ENCODE peak calls at places on chromosomes 1 and 21, in seven cellular contexts. P is cardiac muscle cell; B is activated CD8-positive, alpha-beta T cell treated with anti-CD3 and anti-CD28 coated beads for 36 hours; E is omental fat pad; X is right lobe of liver; G is HFF-Myc; A is naive thymus-derived CD8-positive, alpha-beta T cell. J is an unnamed sample.

GRCh38 chr1:211903490-211904260 is 73.1 kb upstream of the LPGAT1 start:
- DNase-seq in P (no peak), B (no peak), E (no peak), X (no peak), G (no peak), A (no peak), J (no peak)

GRCh38 chr1:3236955-3237354 is 168.0 kb downstream of the PRDM16 start:
- DNase-seq in P (no peak), B (no peak), E (no peak), X (no peak), G (no peak), A (no peak), J (no peak)

GRCh38 chr1:225508538-225509375 is 80.9 kb upstream of the LBR start:
- DNase-seq in P (no peak), B (peak), E (no peak), X (no peak), G (peak), A (no peak), J (no peak)

GRCh38 chr1:79929356-79929755 is 922.8 kb upstream of the ADGRL4 start:
- DNase-seq in P (no peak), B (no peak), E (no peak), X (no peak), G (no peak), A (no peak), J (no peak)

GRCh38 chr1:233620065-233620464 is 6.2 kb downstream of the KCNK1 start:
- DNase-seq in P (no peak), B (no peak), E (no peak), X (no peak), G (no peak), A (no peak), J (no peak)

GRCh38 chr21:10464975-10465374 is 56.4 kb upstream of the TPTE start:
- DNase-seq in P (no peak), B (no peak), E (no peak), X (no peak), G (no peak), A (no peak), J (no peak)

GRCh38 chr1:228842094-228842775 is 107.0 kb downstream of the RHOU start:
- DNase-seq in P (no peak), B (no peak), E (no peak), X (peak), G (peak), A (no peak), J (peak)

GRCh38 chr1:156657161-156657970 is 15.4 kb downstream of the BCAN start:
- DNase-seq in P (peak), B (peak), E (peak), X (peak), G (no peak), A (peak), J (peak)

GRCh38 chr1:178702141-178702540 is 22.9 kb upstream of the RALGPS2 start:
- DNase-seq in P (no peak), B (no peak), E (no peak), X (no peak), G (no peak), A (no peak), J (no peak)

GRCh38 chr1:94396356-94396755 is 21.8 kb upstream of the ABCD3 start:
- DNase-seq in P (peak), B (no peak), E (no peak), X (no peak), G (no peak), A (no peak), J (no peak)

GRCh38 chr1:214241060-214241459 is 39.9 kb upstream of the SMYD2 start:
- DNase-seq in P (no peak), B (no peak), E (no peak), X (no peak), G (no peak), A (no peak), J (no peak)

GRCh38 chr1:220485131-220485530 is 42.8 kb upstream of the MARK1 start:
- DNase-seq in P (no peak), B (no peak), E (no peak), X (no peak), G (no peak), A (no peak), J (no peak)

GRCh38 chr1:100387644-100388350 is 35.5 kb downstream of the CDC14A start:
- DNase-seq in P (no peak), B (no peak), E (no peak), X (no peak), G (no peak), A (peak), J (no peak)

GRCh38 chr1:203751051-203751450 is 13.9 kb upstream of the LAX1 start:
- DNase-seq in P (no peak), B (no peak), E (no peak), X (no peak), G (no peak), A (no peak), J (no peak)

GRCh38 chr1:38651669-38652068 is 207.9 kb downstream of the RRAGC start:
- DNase-seq in P (no peak), B (no peak), E (no peak), X (no peak), G (no peak), A (no peak), J (no peak)

GRCh38 chr21:36075171-36075570 is 5.3 kb downstream of the CBR1 start:
- DNase-seq in P (no peak), B (no peak), E (no peak), X (no peak), G (no peak), A (no peak), J (peak)

GRCh38 chr1:21232044-21232443 is 55.3 kb upstream of the EIF4G3 start:
- DNase-seq in P (peak), B (peak), E (no peak), X (no peak), G (no peak), A (peak), J (peak)

GRCh38 chr1:226958300-226958699 is 18.2 kb downstream of the COQ8A start:
- DNase-seq in P (no peak), B (no peak), E (peak), X (no peak), G (no peak), A (no peak), J (no peak)

GRCh38 chr1:154801612-154802011 is 68.5 kb downstream of the KCNN3 start:
- DNase-seq in P (no peak), B (no peak), E (no peak), X (no peak), G (no peak), A (no peak), J (no peak)

GRCh38 chr1:117541003-117541402 is 64.8 kb upstream of the TENT5C start:
- DNase-seq in P (no peak), B (no peak), E (no peak), X (no peak), G (no peak), A (no peak), J (no peak)

GRCh38 chr1:22117851-22118250 is 25.0 kb downstream of the WNT4 start:
- DNase-seq in P (no peak), B (no peak), E (no peak), X (no peak), G (no peak), A (no peak), J (no peak)

GRCh38 chr1:63261736-63262142 is 60.6 kb upstream of the FOXD3 start:
- DNase-seq in P (no peak), B (no peak), E (no peak), X (no peak), G (peak), A (no peak), J (no peak)

GRCh38 chr1:227734546-227734857 is 600 bp downstream of the JMJD4 start:
- DNase-seq in P (no peak), B (no peak), E (no peak), X (no peak), G (no peak), A (no peak), J (no peak)

J was measured in caudate nucleus.